ENCODE peak calls at places on chromosomes 2 and 18, in six cellular contexts. One of them, this sample, is unnamed.

GRCh38 chr2:186532891-186533290 is 46.8 kb downstream of the ZC3H15 start:
- DNase-seq in HCT116: no peak
- DNase-seq in esophagus squamous epithelium: no peak
- DNase-seq in kidney epithelial cell: no peak
- DNase-seq in BJ: no peak
- DNase-seq in foreskin fibroblast: peak; percentile 32
- DNase-seq in this sample: no peak

GRCh38 chr2:79993144-79993543 is 311.4 kb downstream of the LRRTM1 start:
- DNase-seq in HCT116: no peak
- DNase-seq in esophagus squamous epithelium: no peak
- DNase-seq in kidney epithelial cell: no peak
- DNase-seq in BJ: no peak
- DNase-seq in foreskin fibroblast: no peak
- DNase-seq in this sample: no peak

GRCh38 chr2:178295115-178295514 is 100.8 kb downstream of the OSBPL6 start:
- DNase-seq in HCT116: no peak
- DNase-seq in esophagus squamous epithelium: no peak
- DNase-seq in kidney epithelial cell: peak; percentile 54
- DNase-seq in BJ: no peak
- DNase-seq in foreskin fibroblast: no peak
- DNase-seq in this sample: no peak

GRCh38 chr2:207284556-207285450 is 119.1 kb upstream of the KLF7 start:
- DNase-seq in HCT116: no peak
- DNase-seq in esophagus squamous epithelium: no peak
- DNase-seq in kidney epithelial cell: no peak
- DNase-seq in BJ: peak; percentile 15
- DNase-seq in foreskin fibroblast: no peak
- DNase-seq in this sample: no peak

GRCh38 chr2:157777425-157777824 is 98.7 kb downstream of the ACVR1 start:
- DNase-seq in HCT116: peak; percentile 28
- DNase-seq in esophagus squamous epithelium: no peak
- DNase-seq in kidney epithelial cell: no peak
- DNase-seq in BJ: no peak
- DNase-seq in foreskin fibroblast: peak; percentile 80
- DNase-seq in this sample: peak; percentile 11

GRCh38 chr2:109547280-109547679 is 66.5 kb downstream of the SEPTIN10 start:
- DNase-seq in HCT116: no peak
- DNase-seq in esophagus squamous epithelium: no peak
- DNase-seq in kidney epithelial cell: no peak
- DNase-seq in BJ: no peak
- DNase-seq in foreskin fibroblast: no peak
- DNase-seq in this sample: no peak

GRCh38 chr2:215003001-215003400 is 135.4 kb downstream of the ABCA12 start:
- DNase-seq in HCT116: no peak
- DNase-seq in esophagus squamous epithelium: no peak
- DNase-seq in kidney epithelial cell: no peak
- DNase-seq in BJ: no peak
- DNase-seq in foreskin fibroblast: peak; percentile 24
- DNase-seq in this sample: no peak

GRCh38 chr2:121309801-121310200 is 24.8 kb upstream of the TFCP2L1 start:
- DNase-seq in HCT116: no peak
- DNase-seq in esophagus squamous epithelium: no peak
- DNase-seq in kidney epithelial cell: no peak
- DNase-seq in BJ: no peak
- DNase-seq in foreskin fibroblast: no peak
- DNase-seq in this sample: no peak

GRCh38 chr18:70382032-70382431 is 93.2 kb downstream of the SOCS6 start:
- DNase-seq in HCT116: no peak
- DNase-seq in esophagus squamous epithelium: no peak
- DNase-seq in kidney epithelial cell: no peak
- DNase-seq in BJ: no peak
- DNase-seq in foreskin fibroblast: peak; percentile 38
- DNase-seq in this sample: no peak

GRCh38 chr18:2811416-2811815 is 35.4 kb upstream of the EMILIN2 start:
- DNase-seq in HCT116: no peak
- DNase-seq in esophagus squamous epithelium: no peak
- DNase-seq in kidney epithelial cell: no peak
- DNase-seq in BJ: no peak
- DNase-seq in foreskin fibroblast: no peak
- DNase-seq in this sample: no peak

GRCh38 chr2:150028337-150028736 is 440.8 kb upstream of the MMADHC start:
- DNase-seq in HCT116: no peak
- DNase-seq in esophagus squamous epithelium: no peak
- DNase-seq in kidney epithelial cell: no peak
- DNase-seq in BJ: no peak
- DNase-seq in foreskin fibroblast: no peak
- DNase-seq in this sample: no peak

GRCh38 chr2:237689569-237690131 is 62.3 kb downstream of the LRRFIP1 start:
- DNase-seq in HCT116: no peak
- DNase-seq in esophagus squamous epithelium: no peak
- DNase-seq in kidney epithelial cell: no peak
- DNase-seq in BJ: no peak
- DNase-seq in foreskin fibroblast: peak; percentile 58
- DNase-seq in this sample: no peak

GRCh38 chr2:197008229-197008628 is 81.7 kb upstream of the PGAP1 start:
- DNase-seq in HCT116: no peak
- DNase-seq in esophagus squamous epithelium: no peak
- DNase-seq in kidney epithelial cell: peak; percentile 12
- DNase-seq in BJ: peak; percentile 22
- DNase-seq in foreskin fibroblast: peak; percentile 90
- DNase-seq in this sample: peak; percentile 39

GRCh38 chr2:197010200-197011020 is 83.9 kb upstream of the PGAP1 start:
- DNase-seq in HCT116: no peak
- DNase-seq in esophagus squamous epithelium: no peak
- DNase-seq in kidney epithelial cell: no peak
- DNase-seq in BJ: no peak
- DNase-seq in foreskin fibroblast: no peak
- DNase-seq in this sample: no peak

GRCh38 chr2:197013098-197013497 is 86.6 kb upstream of the PGAP1 start:
- DNase-seq in HCT116: no peak
- DNase-seq in esophagus squamous epithelium: no peak
- DNase-seq in kidney epithelial cell: no peak
- DNase-seq in BJ: no peak
- DNase-seq in foreskin fibroblast: no peak
- DNase-seq in this sample: no peak

GRCh38 chr2:197011033-197011432 is 84.5 kb upstream of the PGAP1 start:
- DNase-seq in HCT116: no peak
- DNase-seq in esophagus squamous epithelium: no peak
- DNase-seq in kidney epithelial cell: no peak
- DNase-seq in BJ: no peak
- DNase-seq in foreskin fibroblast: no peak
- DNase-seq in this sample: no peak

GRCh38 chr2:197011777-197012641 is 85.5 kb upstream of the PGAP1 start:
- DNase-seq in HCT116: peak; percentile 42
- DNase-seq in esophagus squamous epithelium: no peak
- DNase-seq in kidney epithelial cell: peak; percentile 10
- DNase-seq in BJ: no peak
- DNase-seq in foreskin fibroblast: peak; percentile 60
- DNase-seq in this sample: peak; percentile 8
- H3K4me3 ChIP-seq in HCT116: no peak overlapping the region
- H3K4me3 ChIP-seq in esophagus squamous epithelium: no peak overlapping the region
- H3K4me3 ChIP-seq in kidney epithelial cell: no peak overlapping the region
- H3K4me3 ChIP-seq in BJ: no peak overlapping the region
- H3K4me3 ChIP-seq in foreskin fibroblast: no peak overlapping the region
- H3K4me3 ChIP-seq in this sample: no peak overlapping the region

GRCh38 chr18:39839782-39840181 is 2115.3 kb upstream of the PIK3C3 start:
- DNase-seq in HCT116: no peak
- DNase-seq in esophagus squamous epithelium: no peak
- DNase-seq in kidney epithelial cell: no peak
- DNase-seq in BJ: no peak
- DNase-seq in foreskin fibroblast: peak; percentile 21
- DNase-seq in this sample: no peak

GRCh38 chr18:39840406-39840805 is 2114.6 kb upstream of the PIK3C3 start:
- DNase-seq in HCT116: no peak
- DNase-seq in esophagus squamous epithelium: no peak
- DNase-seq in kidney epithelial cell: no peak
- DNase-seq in BJ: no peak
- DNase-seq in foreskin fibroblast: peak; percentile 66
- DNase-seq in this sample: no peak

GRCh38 chr18:39842042-39842791 is 2112.8 kb upstream of the PIK3C3 start:
- DNase-seq in HCT116: no peak
- DNase-seq in esophagus squamous epithelium: no peak
- DNase-seq in kidney epithelial cell: no peak
- DNase-seq in BJ: no peak
- DNase-seq in foreskin fibroblast: no peak
- DNase-seq in this sample: no peak

GRCh38 chr18:39843546-39843945 is 2111.5 kb upstream of the PIK3C3 start:
- DNase-seq in HCT116: no peak
- DNase-seq in esophagus squamous epithelium: no peak
- DNase-seq in kidney epithelial cell: no peak
- DNase-seq in BJ: no peak
- DNase-seq in foreskin fibroblast: no peak
- DNase-seq in this sample: no peak

DNA sequence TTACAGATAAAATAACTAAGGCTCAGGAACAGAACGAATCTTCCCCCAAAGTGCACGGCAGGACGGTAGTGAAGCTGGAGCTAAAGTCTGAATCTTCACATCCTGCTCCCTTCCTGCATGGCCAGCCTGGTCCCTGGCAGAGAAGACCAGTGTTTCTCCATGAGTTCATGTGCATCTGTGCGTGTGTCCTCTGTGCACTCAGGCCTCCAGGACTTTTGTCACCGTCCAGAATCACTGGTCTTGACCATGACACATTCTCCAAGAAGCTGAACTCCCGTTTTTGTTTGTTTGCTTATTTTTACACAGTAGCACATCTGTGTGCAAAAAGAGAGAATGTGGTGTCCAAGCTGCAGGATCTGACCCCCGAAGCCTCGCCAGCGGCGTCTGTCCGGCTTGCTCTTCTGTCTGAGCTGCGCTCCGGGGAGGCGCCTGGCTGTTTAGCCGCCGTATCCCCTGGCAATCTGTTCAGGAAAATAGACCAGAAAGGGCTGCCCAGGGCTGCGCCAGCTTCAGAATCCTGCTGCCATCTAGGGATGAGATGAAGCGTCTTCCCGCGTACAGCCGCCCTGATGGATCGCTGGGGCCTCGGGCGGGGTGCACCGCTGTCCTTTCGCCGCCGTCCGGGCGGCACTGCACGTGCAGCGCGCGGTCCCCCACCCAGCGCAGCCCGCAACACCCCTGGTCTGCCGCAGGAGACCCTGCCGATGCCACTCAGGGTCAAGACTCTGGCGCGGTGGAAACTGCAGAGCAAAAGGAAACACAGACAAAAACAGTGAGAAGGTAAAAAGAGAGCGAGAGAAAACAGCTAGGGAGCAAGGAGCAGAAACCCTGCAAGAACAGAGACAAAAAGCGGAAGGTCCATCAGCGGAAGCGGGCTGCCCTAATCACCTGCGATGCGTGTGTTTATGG is 2113.6 kb upstream of the PIK3C3 start:
- DNase-seq in HCT116: peak; percentile 28
- DNase-seq in esophagus squamous epithelium: no peak
- DNase-seq in kidney epithelial cell: peak; percentile 38
- DNase-seq in BJ: no peak
- DNase-seq in foreskin fibroblast: peak; percentile 91
- DNase-seq in this sample: peak; percentile 8
- TF ChIP-seq CTCF in HCT116: peak; percentile 33
- TF ChIP-seq CTCF in esophagus squamous epithelium: no peak
- TF ChIP-seq CTCF in kidney epithelial cell: peak; percentile 65
- TF ChIP-seq CTCF in BJ: peak; percentile 70
- TF ChIP-seq CTCF in foreskin fibroblast: peak; percentile 40
- TF ChIP-seq CTCF in this sample: peak; percentile 62

DNA sequence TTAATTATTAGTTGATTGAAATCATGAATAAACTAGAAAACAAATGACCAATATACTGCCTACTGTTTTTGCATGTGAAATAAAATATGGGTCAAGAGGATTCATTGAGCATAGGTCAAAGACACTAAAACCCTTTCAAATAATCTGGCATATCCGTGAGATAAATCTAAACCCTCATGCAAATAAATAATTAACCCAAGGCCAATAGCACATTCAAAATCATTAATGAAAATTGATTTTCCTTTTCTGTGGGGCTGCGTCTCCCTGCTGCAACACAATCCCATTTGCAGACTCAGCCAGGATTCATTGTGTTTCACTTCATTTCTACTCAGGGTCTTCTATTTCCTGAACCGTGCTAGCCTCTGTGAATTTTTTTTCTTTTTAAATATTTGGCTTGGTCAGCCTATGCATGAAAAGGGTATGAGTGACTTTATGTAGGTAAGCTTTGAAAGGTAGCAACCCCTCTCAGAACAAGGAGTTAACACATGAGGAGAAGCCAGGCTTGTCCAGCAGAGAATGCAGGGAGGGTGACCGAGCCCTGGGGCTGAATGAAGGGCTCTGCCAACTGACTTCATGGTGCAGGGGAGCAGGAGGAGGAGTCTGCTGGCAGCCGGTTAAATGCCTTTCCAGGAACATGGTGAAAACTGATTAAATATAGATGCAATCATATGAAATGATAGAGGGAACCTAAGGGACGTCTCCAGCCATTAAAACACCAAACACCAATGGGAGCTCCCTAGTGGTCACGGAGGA is 10.3 kb upstream of the CTAGE1 start:
- DNase-seq in HCT116: no peak
- DNase-seq in esophagus squamous epithelium: no peak
- DNase-seq in kidney epithelial cell: no peak
- DNase-seq in BJ: no peak
- DNase-seq in foreskin fibroblast: no peak
- DNase-seq in this sample: no peak
- H3K4me3 ChIP-seq in HCT116: no peak overlapping the region
- H3K4me3 ChIP-seq in esophagus squamous epithelium: no peak overlapping the region
- H3K4me3 ChIP-seq in kidney epithelial cell: no peak overlapping the region
- H3K4me3 ChIP-seq in BJ: no peak overlapping the region
- H3K4me3 ChIP-seq in foreskin fibroblast: no peak overlapping the region
- H3K4me3 ChIP-seq in this sample: no peak overlapping the region

GRCh38 chr2:167331636-167332232 is 443.5 kb downstream of the XIRP2 start:
- DNase-seq in HCT116: no peak
- DNase-seq in esophagus squamous epithelium: no peak
- DNase-seq in kidney epithelial cell: no peak
- DNase-seq in BJ: no peak
- DNase-seq in foreskin fibroblast: no peak
- DNase-seq in this sample: no peak

GRCh38 chr2:167332358-167332757 is 444.1 kb downstream of the XIRP2 start:
- DNase-seq in HCT116: no peak
- DNase-seq in esophagus squamous epithelium: no peak
- DNase-seq in kidney epithelial cell: no peak
- DNase-seq in BJ: no peak
- DNase-seq in foreskin fibroblast: no peak
- DNase-seq in this sample: no peak

GRCh38 chr2:167335627-167336026 is 447.3 kb downstream of the XIRP2 start:
- DNase-seq in HCT116: no peak
- DNase-seq in esophagus squamous epithelium: no peak
- DNase-seq in kidney epithelial cell: no peak
- DNase-seq in BJ: no peak
- DNase-seq in foreskin fibroblast: peak; percentile 54
- DNase-seq in this sample: no peak

GRCh38 chr2:167334343-167334742 is 446.1 kb downstream of the XIRP2 start:
- DNase-seq in HCT116: no peak
- DNase-seq in esophagus squamous epithelium: no peak
- DNase-seq in kidney epithelial cell: no peak
- DNase-seq in BJ: no peak
- DNase-seq in foreskin fibroblast: no peak
- DNase-seq in this sample: no peak

DNA sequence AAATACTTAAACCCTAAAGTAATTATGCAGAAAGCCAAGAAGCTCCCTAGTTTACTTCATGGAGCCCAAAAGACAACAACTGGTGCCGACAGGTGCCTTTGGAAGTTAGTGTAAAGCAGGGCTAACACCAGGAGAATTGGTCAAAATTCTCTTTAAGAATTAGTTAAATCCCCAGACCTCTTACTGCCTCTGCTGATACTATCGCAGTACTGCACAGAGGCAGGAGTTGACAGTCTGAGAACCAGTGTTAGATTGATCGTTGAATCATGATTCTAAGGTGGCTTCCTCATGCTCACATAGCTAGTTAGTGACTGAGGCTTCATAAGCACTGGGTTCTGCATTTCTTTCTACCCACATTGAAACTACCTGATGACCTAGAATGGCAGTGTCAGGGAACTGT is 445.0 kb downstream of the XIRP2 start:
- DNase-seq in HCT116: no peak
- DNase-seq in esophagus squamous epithelium: no peak
- DNase-seq in kidney epithelial cell: no peak
- DNase-seq in BJ: no peak
- DNase-seq in foreskin fibroblast: no peak
- DNase-seq in this sample: no peak
- TF ChIP-seq CTCF in HCT116: peak; percentile 20
- TF ChIP-seq CTCF in esophagus squamous epithelium: no peak
- TF ChIP-seq CTCF in kidney epithelial cell: peak; percentile 11
- TF ChIP-seq CTCF in BJ: no peak
- TF ChIP-seq CTCF in foreskin fibroblast: no peak
- TF ChIP-seq CTCF in this sample: no peak